ENCODE peak calls at places on chromosomes 12 and 14, in nine cellular contexts. B, X, K, W, Z, U, E, L and Q are unnamed samples.
A peak's percentile ranks its signal among the peaks of the same experiment; 100 is the strongest.

GRCh38 chr14:101840649-101841365 is 79.3 kb downstream of the PPP2R5C start:
- DNase-seq in W (no peak), L (no peak), X (peak; percentile 48), E (peak; percentile 29), Z (no peak), U (no peak), K (no peak), B (no peak), Q (no peak)

GRCh38 chr14:59032821-59033220 is 155.6 kb upstream of the DAAM1 start:
- DNase-seq in L (no peak), Z (no peak), X (no peak), E (no peak), K (no peak), W (no peak), U (no peak), B (no peak), Q (peak; percentile 20)

GRCh38 chr12:17062296-17063061 is 456.5 kb upstream of the LMO3 start:
- DNase-seq in L (no peak), Z (no peak), B (peak; percentile 65), X (no peak), K (no peak), W (no peak), U (no peak), E (peak; percentile 82), Q (peak; percentile 57)

GRCh38 chr14:51219473-51220448 is 20.3 kb upstream of the TMX1 start:
- DNase-seq in X (peak; percentile 18), E (peak; percentile 52), U (peak; percentile 44), B (no peak), W (no peak), Z (no peak), K (no peak), L (no peak), Q (peak; percentile 39)

GRCh38 chr14:95611293-95611880 is 74.8 kb upstream of the TCL1B start:
- DNase-seq in Z (no peak), W (no peak), U (no peak), L (no peak), X (peak; percentile 33), B (no peak), K (no peak), E (no peak), Q (no peak)

GRCh38 chr12:66497000-66497897 is 181.6 kb downstream of the GRIP1 start:
- DNase-seq in Z (no peak), U (no peak), B (no peak), E (peak; percentile 5), X (no peak), L (no peak), W (no peak), K (no peak), Q (no peak)

GRCh38 chr12:83758889-83759631 is 1072.4 kb downstream of the TMTC2 start:
- DNase-seq in Z (no peak), E (no peak), B (no peak), L (no peak), U (no peak), X (no peak), W (no peak), K (no peak), Q (no peak)

GRCh38 chr12:442235-442884 is 17.4 kb upstream of the B4GALNT3 start:
- DNase-seq in K (peak; percentile 53), U (peak; percentile 70), L (no peak), Z (peak; percentile 54), E (peak; percentile 57), X (peak; percentile 68), B (peak; percentile 30), W (peak; percentile 55), Q (peak; percentile 53)

GRCh38 chr14:57057803-57058202 is 210.9 kb downstream of the EXOC5 start:
- DNase-seq in L (no peak), E (peak; percentile 2), Z (no peak), U (no peak), W (no peak), B (peak; percentile 9), K (no peak), X (no peak), Q (no peak)

GRCh38 chr14:67187210-67187609 is 2.0 kb upstream of the GARIN2 start:
- DNase-seq in X (no peak), U (peak; percentile 85), E (peak; percentile 80), B (no peak), W (no peak), K (no peak), Z (no peak), L (no peak), Q (peak; percentile 90)

GRCh38 chr14:69850086-69850735 is 29.0 kb upstream of the SMOC1 start:
- DNase-seq in L (no peak), U (no peak), K (no peak), X (no peak), B (no peak), Z (no peak), E (no peak), W (no peak), Q (no peak)

GRCh38 chr12:51391047-51391837 is at the start of gene GALNT6:
- DNase-seq in U (no peak), L (peak; percentile 80), W (peak; percentile 76), K (peak; percentile 80), E (peak; percentile 67), B (no peak), X (peak; percentile 74), Z (peak; percentile 68), Q (peak; percentile 50)

GRCh38 chr14:23183076-23183475 is 384 bp downstream of the SLC7A8 start:
- DNase-seq in L (no peak), B (no peak), K (no peak), W (no peak), Z (no peak), E (no peak), X (no peak), U (no peak), Q (no peak)

GRCh38 chr12:53577941-53578352 is 48.2 kb downstream of the ATF7 start:
- DNase-seq in W (no peak), U (no peak), X (no peak), B (no peak), Z (no peak), E (no peak), K (no peak), L (no peak), Q (no peak)

GRCh38 chr14:71523630-71524320 is 408.5 kb upstream of the RGS6 start:
- DNase-seq in W (no peak), U (no peak), X (no peak), B (no peak), L (no peak), Z (no peak), K (no peak), E (no peak), Q (no peak)

GRCh38 chr12:59194794-59195193 is 274.5 kb upstream of the LRIG3 start:
- DNase-seq in E (no peak), W (no peak), L (no peak), K (no peak), B (no peak), X (no peak), Z (no peak), U (no peak), Q (no peak)

GRCh38 chr14:63923422-63923752 is 70.6 kb downstream of the SYNE2 start:
- DNase-seq in K (no peak), W (no peak), Z (no peak), E (no peak), L (no peak), X (no peak), U (no peak), B (no peak), Q (no peak)